ENCODE peak calls at places on chromosomes 13 and 19, in six cellular contexts. Y is body of pancreas; V is substantia nigra; P is activated CD4-positive, alpha-beta T cell treated with anti-CD3 and anti-CD28 coated beads, Interleukin-2, amount 10 ng/mL, durations not matched to agents 7 days and 5 days; Z is H54; O is NCI-H1694. C is an unnamed sample.

GRCh38 chr19:18735752-18736151 is 52.3 kb downstream of the CRTC1 start:
- DNase-seq in O (no peak), Z (no peak), Y (no peak), V (no peak), P (no peak), C (peak)

GRCh38 chr19:29378543-29379105 is 147.2 kb upstream of the VSTM2B start:
- DNase-seq in Y (no peak), V (no peak), P (no peak), Z (no peak), O (no peak), C (peak)

GRCh38 chr19:374183-374885 is 29.7 kb upstream of the MIER2 start:
- DNase-seq in Z (no peak), O (peak), P (no peak), Y (no peak), V (no peak), C (peak)

GRCh38 chr13:99985886-99986527 is 4.4 kb downstream of the ZIC2 start:
- DNase-seq in V (no peak), Y (no peak), Z (no peak), O (no peak), P (no peak), C (peak)

GRCh38 chr13:33610471-33611015 is 207.4 kb upstream of the RFC3 start:
- DNase-seq in Z (no peak), P (peak), O (no peak), Y (peak), V (peak), C (peak)

GRCh38 chr19:13953021-13953531 is 767 bp downstream of the DCAF15 start:
- DNase-seq in Y (no peak), P (no peak), Z (peak), O (no peak), V (no peak), C (peak)

GRCh38 chr19:51372649-51373504 is at the start of gene NKG7:
- DNase-seq in V (no peak), P (peak), O (no peak), Y (no peak), Z (no peak), C (no peak)

GRCh38 chr13:98285317-98285716 is 108.2 kb upstream of the RNF113B start:
- DNase-seq in Z (no peak), P (no peak), Y (no peak), O (no peak), V (no peak), C (no peak)

GRCh38 chr19:16057062-16057461 is 19.2 kb upstream of the TPM4 start:
- DNase-seq in O (no peak), Y (no peak), P (no peak), Z (no peak), V (no peak), C (no peak)

GRCh38 chr19:49971991-49972401 is 11.0 kb upstream of the SIGLEC11 start:
- DNase-seq in V (no peak), Y (peak), P (no peak), O (no peak), Z (no peak), C (no peak)

GRCh38 chr13:110150384-110151091 is 156.4 kb downstream of the COL4A1 start:
- DNase-seq in O (no peak), Y (no peak), V (no peak), Z (no peak), P (no peak), C (peak)

GRCh38 chr13:76646946-76647345 is 239.3 kb downstream of the KCTD12 start:
- DNase-seq in P (no peak), Z (no peak), V (no peak), Y (no peak), O (no peak), C (no peak)

GRCh38 chr19:5138606-5139594 is 170.0 kb downstream of the KDM4B start:
- DNase-seq in V (no peak), P (peak), Z (peak), Y (peak), O (no peak), C (no peak)

GRCh38 chr19:56253737-56254136 is 18.8 kb upstream of the EDDM13 start:
- DNase-seq in Z (peak), O (peak), V (no peak), P (peak), Y (no peak), C (no peak)

GRCh38 chr19:17610384-17610783 is 54.9 kb downstream of the COLGALT1 start:
- DNase-seq in P (no peak), Z (peak), O (no peak), V (no peak), Y (no peak), C (no peak)

GRCh38 chr13:24624801-24625231 is 55.4 kb upstream of the ATP12A start:
- DNase-seq in O (no peak), P (no peak), V (no peak), Z (no peak), Y (no peak), C (no peak)

GRCh38 chr13:70249332-70250064 is 141.2 kb upstream of the KLHL1 start:
- DNase-seq in P (no peak), Y (no peak), Z (peak), V (no peak), O (no peak), C (peak)

GRCh38 chr19:29379257-29379986 is 146.4 kb upstream of the VSTM2B start:
- DNase-seq in V (no peak), Z (no peak), O (no peak), P (no peak), Y (no peak), C (peak)

GRCh38 chr13:74134226-74134776 is at the start of gene KLF12:
- DNase-seq in Y (peak), V (peak), Z (peak), O (peak), P (peak), C (peak)

GRCh38 chr19:55386515-55386947 is 799 bp downstream of the RPL28 start:
- DNase-seq in V (no peak), P (no peak), Z (no peak), Y (no peak), O (no peak), C (no peak)

GRCh38 chr13:33799950-33800592 is 17.9 kb upstream of the RFC3 start:
- DNase-seq in Y (no peak), V (no peak), O (no peak), Z (no peak), P (no peak), C (no peak)

GRCh38 chr13:21060063-21060826 is 1.1 kb downstream of the LATS2 start:
- DNase-seq in O (no peak), Z (no peak), Y (peak), V (no peak), P (no peak), C (peak)

GRCh38 chr13:91314888-91315287 is 32.6 kb upstream of the MIR17HG start:
- DNase-seq in O (no peak), P (no peak), V (no peak), Z (no peak), Y (no peak), C (no peak)

GRCh38 chr13:42271337-42272114 is 426 bp upstream of the AKAP11 start:
- DNase-seq in Y (peak), V (peak), Z (peak), P (peak), O (peak), C (peak)